ENCODE peak calls at places on chromosomes 11 and 22, in six cellular contexts. F is cardiac muscle cell, M is A549, K is left ventricle myocardium inferior, E is ovary, O is neural progenitor cell. G is an unnamed sample.

GRCh38 chr11:11672764-11673163 is 51.0 kb upstream of the GALNT18 start:
- DNase-seq in F (peak; percentile 35), M (no peak), K (no peak), E (no peak), O (no peak), G (no peak)

GRCh38 chr11:92251980-92252379 is 27.4 kb downstream of the FAT3 start:
- DNase-seq in F (peak; percentile 54), M (no peak), K (no peak), E (no peak), O (no peak), G (no peak)

GRCh38 chr11:64233913-64234839 is at the start of gene VEGFB:
- DNase-seq in F (peak; percentile 64), M (peak; percentile 53), K (peak; percentile 81), E (peak; percentile 78), O (peak; percentile 74), G (peak; percentile 63)

GRCh38 chr11:35308157-35308556 is 111.2 kb downstream of the SLC1A2 start:
- DNase-seq in F (no peak), M (no peak), K (no peak), E (no peak), O (no peak), G (no peak)

GRCh38 chr22:49149721-49150608 is 677.7 kb downstream of the BRD1 start:
- DNase-seq in F (no peak), M (no peak), K (no peak), E (no peak), O (no peak), G (no peak)

GRCh38 chr22:19691007-19691720 is 23.1 kb upstream of the SEPTIN5 start:
- DNase-seq in F (no peak), M (no peak), K (no peak), E (no peak), O (no peak), G (no peak)

GRCh38 chr11:1353383-1354124 is 36.2 kb upstream of the BRSK2 start:
- DNase-seq in F (no peak), M (no peak), K (no peak), E (no peak), O (peak; percentile 61), G (no peak)

GRCh38 chr11:66317766-66318575 is 1.1 kb upstream of the CD248 start:
- DNase-seq in F (peak; percentile 97), M (no peak), K (peak; percentile 60), E (peak; percentile 75), O (peak; percentile 51), G (peak; percentile 49)

GRCh38 chr11:133901999-133902398 is 54.8 kb downstream of the IGSF9B start:
- DNase-seq in F (no peak), M (no peak), K (no peak), E (no peak), O (no peak), G (no peak)

GRCh38 chr11:33895752-33896137 is 3.9 kb upstream of the LMO2 start:
- DNase-seq in F (no peak), M (no peak), K (no peak), E (no peak), O (peak; percentile 21), G (no peak)

GRCh38 chr11:9574806-9575530 is 1.5 kb downstream of the WEE1 start:
- DNase-seq in F (peak; percentile 92), M (peak; percentile 84), K (peak; percentile 30), E (peak; percentile 79), O (peak; percentile 78), G (peak; percentile 77)

GRCh38 chr22:11616811-11617210 is 3911.2 kb upstream of the OR11H1 start:
- DNase-seq in F (no peak), M (no peak), K (no peak), E (no peak), O (no peak), G (no peak)

GRCh38 chr11:11155962-11156815 is 196.9 kb downstream of the CSNK2A3 start:
- DNase-seq in F (peak; percentile 3), M (peak; percentile 9), K (no peak), E (no peak), O (peak; percentile 56), G (no peak)

GRCh38 chr22:45638834-45639746 is 32.5 kb upstream of the ATXN10 start:
- DNase-seq in F (peak; percentile 77), M (peak; percentile 98), K (peak; percentile 45), E (peak; percentile 40), O (no peak), G (peak; percentile 68)

GRCh38 chr11:60870276-60870675 is 2.9 kb downstream of the ZP1 start:
- DNase-seq in F (no peak), M (no peak), K (no peak), E (no peak), O (peak; percentile 11), G (peak; percentile 35)

GRCh38 chr11:45993438-45994064 is 71.1 kb downstream of the LARGE2 start:
- DNase-seq in F (peak; percentile 50), M (no peak), K (peak; percentile 75), E (peak; percentile 66), O (no peak), G (no peak)

GRCh38 chr22:20750461-20751184 is 23.3 kb upstream of the SERPIND1 start:
- DNase-seq in F (peak; percentile 84), M (peak; percentile 25), K (peak; percentile 47), E (peak; percentile 64), O (no peak), G (peak; percentile 25)

GRCh38 chr22:46830001-46830715 is 67.7 kb downstream of the TBC1D22A start:
- DNase-seq in F (peak; percentile 46), M (peak; percentile 69), K (peak; percentile 59), E (no peak), O (no peak), G (no peak)

GRCh38 chr11:65425105-65425970 is 2.7 kb downstream of the NEAT1 start:
- DNase-seq in F (peak; percentile 82), M (peak; percentile 87), K (peak; percentile 12), E (peak; percentile 57), O (peak; percentile 36), G (peak; percentile 84)

GRCh38 chr11:114354076-114354475 is 46.2 kb downstream of the C11orf71 start:
- DNase-seq in F (peak; percentile 83), M (peak; percentile 59), K (no peak), E (no peak), O (no peak), G (no peak)

DNA sequence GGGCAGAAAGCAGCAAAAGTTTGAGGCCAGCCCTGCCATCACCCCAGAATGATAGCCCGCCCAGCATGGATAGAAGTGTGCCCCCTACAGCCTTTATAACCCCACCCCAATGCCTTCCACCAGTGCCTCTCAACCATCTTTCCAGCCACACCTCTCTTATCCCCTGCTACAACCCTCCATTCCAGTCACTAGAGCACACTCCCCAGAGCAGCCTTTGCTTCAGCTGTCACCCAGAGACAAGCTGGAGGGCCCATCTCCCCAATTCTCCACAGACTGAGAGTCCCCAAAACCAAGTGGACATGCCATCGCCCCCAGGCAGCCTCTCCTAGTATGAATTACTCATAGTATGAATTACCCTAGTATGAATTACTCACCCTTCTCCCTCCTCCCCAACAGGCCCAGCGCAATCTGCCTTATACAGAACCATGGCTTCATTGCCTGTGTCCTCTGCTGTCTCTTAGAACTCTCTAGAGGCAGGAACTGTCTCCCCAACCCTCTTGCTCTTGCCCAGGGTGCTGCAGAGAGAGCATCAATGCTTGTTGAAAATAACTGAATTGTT is 24.9 kb downstream of the MYH9 start:
- DNase-seq in F (no peak), M (no peak), K (no peak), E (no peak), O (no peak), G (no peak)
- H3K4me1 ChIP-seq in F (peaks cover 70% of the 10 kb centered on the region), M (peaks cover 100% of the 10 kb centered on the region), K (peaks cover 99% of the 10 kb centered on the region), E (peaks cover 47% of the 10 kb centered on the region), O (peaks cover 78% of the 10 kb centered on the region), G (peaks cover 41% of the 10 kb centered on the region)

GRCh38 chr11:19071255-19071654 is 10.7 kb upstream of the MRGPRX2 start:
- DNase-seq in F (peak; percentile 94), M (peak; percentile 90), K (peak; percentile 55), E (peak; percentile 58), O (peak; percentile 89), G (peak; percentile 85)
- H3K4me3 ChIP-seq in F (no peak overlapping the region), M (peak overlapping the region; percentile 18), K (peak overlapping the region; percentile 29), E (no peak overlapping the region), O (no peak overlapping the region), G (no peak overlapping the region)

GRCh38 chr22:37245740-37246139 is 1.7 kb upstream of the RAC2 start:
- DNase-seq in F (no peak), M (no peak), K (no peak), E (no peak), O (no peak), G (no peak)

GRCh38 chr22:37242395-37242918 is 1.6 kb downstream of the RAC2 start:
- DNase-seq in F (peak; percentile 23), M (no peak), K (peak; percentile 55), E (no peak), O (no peak), G (peak; percentile 74)

GRCh38 chr22:37243402-37244113 is 511 bp downstream of the RAC2 start:
- DNase-seq in F (no peak), M (no peak), K (no peak), E (no peak), O (no peak), G (no peak)

GRCh38 chr22:37244114-37244921 is at the start of gene RAC2:
- DNase-seq in F (peak; percentile 87), M (no peak), K (peak; percentile 74), E (no peak), O (peak; percentile 47), G (peak; percentile 70)

GRCh38 chr22:37244922-37245722 is 1.1 kb upstream of the RAC2 start:
- DNase-seq in F (no peak), M (no peak), K (no peak), E (no peak), O (no peak), G (no peak)
- H3K4me1 ChIP-seq in F (peaks cover 8% of the 10 kb centered on the region), M (peaks cover 3% of the 10 kb centered on the region), K (peaks cover 5% of the 10 kb centered on the region), E (no peaks in the 10 kb centered on the region), O (peaks cover 3% of the 10 kb centered on the region), G (peaks cover 4% of the 10 kb centered on the region)

GRCh38 chr22:43345761-43346261 is 2.6 kb upstream of the SCUBE1 start:
- DNase-seq in F (no peak), M (peak; percentile 12), K (no peak), E (no peak), O (no peak), G (no peak)

GRCh38 chr22:43342347-43343261 is 568 bp downstream of the SCUBE1 start:
- DNase-seq in F (no peak), M (no peak), K (no peak), E (peak; percentile 28), O (peak; percentile 44), G (no peak)

GRCh38 chr22:43341565-43341964 is 1.6 kb downstream of the SCUBE1 start:
- DNase-seq in F (no peak), M (no peak), K (no peak), E (no peak), O (no peak), G (no peak)

GRCh38 chr22:43345356-43345755 is 2.2 kb upstream of the SCUBE1 start:
- DNase-seq in F (no peak), M (no peak), K (no peak), E (no peak), O (no peak), G (no peak)

DNA sequence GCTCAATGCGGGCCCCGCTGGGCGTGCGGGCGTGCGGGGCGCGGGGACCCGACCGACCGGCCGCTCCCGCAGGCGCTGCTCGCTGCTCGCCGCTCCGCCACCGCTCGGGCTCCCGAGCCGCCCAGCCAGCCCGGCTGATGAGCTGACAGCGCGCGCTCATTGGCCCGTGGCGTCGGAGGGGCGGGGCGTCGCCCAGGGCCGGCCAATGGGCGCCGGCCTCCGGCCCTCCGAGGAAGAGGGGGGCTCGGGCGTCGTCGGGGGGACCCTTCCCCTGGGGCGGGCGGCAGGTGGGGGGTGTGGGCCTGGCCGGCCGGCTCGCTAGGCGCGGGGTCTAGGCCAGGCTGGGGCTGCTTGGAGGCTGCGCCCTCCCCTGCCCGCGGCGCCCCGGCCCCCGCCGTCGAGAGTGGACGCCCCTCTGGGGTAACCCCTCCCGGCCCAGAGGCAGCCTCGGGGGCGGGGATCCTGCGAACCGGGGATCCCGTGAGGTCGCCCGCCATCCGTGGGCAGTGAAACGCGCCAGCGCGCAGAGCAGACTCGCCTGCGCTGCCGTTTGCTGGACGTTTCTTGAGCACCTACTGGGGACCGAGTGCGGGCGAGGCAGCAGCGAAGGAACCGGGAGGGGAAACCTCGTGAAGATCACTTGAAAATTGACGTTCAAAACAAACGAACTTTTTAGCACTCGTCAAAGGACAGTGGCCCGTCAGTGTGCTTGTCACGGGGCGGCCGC is at the start of gene SCUBE1:
- DNase-seq in F (peak; percentile 41), M (peak; percentile 17), K (peak; percentile 52), E (peak; percentile 81), O (peak; percentile 95), G (peak; percentile 40)
- H3K4me3 ChIP-seq in F (peak within 1 kb of the TSS; percentile 46), M (peak within 1 kb of the TSS; percentile 51), K (peak within 1 kb of the TSS; percentile 45), E (peak within 1 kb of the TSS; percentile 29), O (peak within 1 kb of the TSS; percentile 75), G (peak within 1 kb of the TSS; percentile 57)